ENCODE peak calls at places on chromosomes 6 and 20, in seven cellular contexts. One of them, this sample, is unnamed. For H3K4me1, the result is how much of the 10 kb centered on the place peaks cover.

GRCh38 chr20:14764511-14765369 is 427.3 kb upstream of the FLRT3 start:
- DNase-seq in prostate gland: peak
- DNase-seq in breast epithelium: peak
- DNase-seq in sigmoid colon: no peak
- DNase-seq in esophagus muscularis mucosa: no peak
- DNase-seq in transverse colon: peak
- DNase-seq in suprapubic skin: no peak
- DNase-seq in this sample: no peak

GRCh38 chr20:19889011-19889953 is 127.9 kb upstream of the NAA20 start:
- DNase-seq in esophagus muscularis mucosa: no peak
- DNase-seq in transverse colon: peak
- DNase-seq in sigmoid colon: peak
- DNase-seq in breast epithelium: peak
- DNase-seq in suprapubic skin: no peak
- DNase-seq in prostate gland: peak
- DNase-seq in this sample: no peak

GRCh38 chr20:36792422-36792821 is 18.9 kb upstream of the DSN1 start:
- DNase-seq in transverse colon: no peak
- DNase-seq in suprapubic skin: no peak
- DNase-seq in esophagus muscularis mucosa: no peak
- DNase-seq in sigmoid colon: no peak
- DNase-seq in breast epithelium: no peak
- DNase-seq in prostate gland: peak
- DNase-seq in this sample: no peak

GRCh38 chr20:63215101-63216040 is 560 bp downstream of the YTHDF1 start:
- DNase-seq in transverse colon: peak
- DNase-seq in sigmoid colon: no peak
- DNase-seq in suprapubic skin: no peak
- DNase-seq in esophagus muscularis mucosa: no peak
- DNase-seq in prostate gland: no peak
- DNase-seq in breast epithelium: no peak
- DNase-seq in this sample: no peak

GRCh38 chr6:89987140-89987539 is 92.9 kb downstream of the GJA10 start:
- DNase-seq in prostate gland: no peak
- DNase-seq in suprapubic skin: no peak
- DNase-seq in breast epithelium: no peak
- DNase-seq in esophagus muscularis mucosa: no peak
- DNase-seq in transverse colon: no peak
- DNase-seq in sigmoid colon: no peak
- DNase-seq in this sample: no peak

GRCh38 chr20:20363449-20364015 is 4.4 kb upstream of the INSM1 start:
- DNase-seq in esophagus muscularis mucosa: no peak
- DNase-seq in prostate gland: no peak
- DNase-seq in transverse colon: no peak
- DNase-seq in sigmoid colon: no peak
- DNase-seq in suprapubic skin: no peak
- DNase-seq in breast epithelium: no peak
- DNase-seq in this sample: no peak

GRCh38 chr6:74946961-74947360 is 258.9 kb downstream of the COL12A1 start:
- DNase-seq in breast epithelium: no peak
- DNase-seq in esophagus muscularis mucosa: no peak
- DNase-seq in suprapubic skin: no peak
- DNase-seq in transverse colon: no peak
- DNase-seq in prostate gland: no peak
- DNase-seq in sigmoid colon: no peak
- DNase-seq in this sample: no peak

GRCh38 chr20:44759595-44759994 is 13.9 kb downstream of the KCNK15 start:
- DNase-seq in transverse colon: no peak
- DNase-seq in esophagus muscularis mucosa: no peak
- DNase-seq in sigmoid colon: no peak
- DNase-seq in suprapubic skin: no peak
- DNase-seq in breast epithelium: no peak
- DNase-seq in prostate gland: no peak
- DNase-seq in this sample: no peak

GRCh38 chr6:127154509-127154908 is 36.0 kb downstream of the RSPO3 start:
- DNase-seq in transverse colon: no peak
- DNase-seq in suprapubic skin: no peak
- DNase-seq in esophagus muscularis mucosa: no peak
- DNase-seq in sigmoid colon: no peak
- DNase-seq in breast epithelium: no peak
- DNase-seq in prostate gland: no peak
- DNase-seq in this sample: no peak

GRCh38 chr6:71408966-71409723 is 120.5 kb downstream of the OGFRL1 start:
- DNase-seq in suprapubic skin: no peak
- DNase-seq in esophagus muscularis mucosa: no peak
- DNase-seq in transverse colon: no peak
- DNase-seq in sigmoid colon: no peak
- DNase-seq in prostate gland: no peak
- DNase-seq in breast epithelium: no peak
- DNase-seq in this sample: no peak

GRCh38 chr20:24677626-24678328 is 208.3 kb downstream of the SYNDIG1 start:
- DNase-seq in prostate gland: no peak
- DNase-seq in suprapubic skin: peak
- DNase-seq in breast epithelium: peak
- DNase-seq in sigmoid colon: peak
- DNase-seq in esophagus muscularis mucosa: no peak
- DNase-seq in transverse colon: no peak
- DNase-seq in this sample: no peak

GRCh38 chr20:36631651-36632050 is 14.3 kb downstream of the SLA2 start:
- DNase-seq in esophagus muscularis mucosa: no peak
- DNase-seq in prostate gland: no peak
- DNase-seq in breast epithelium: no peak
- DNase-seq in suprapubic skin: no peak
- DNase-seq in sigmoid colon: no peak
- DNase-seq in transverse colon: no peak
- DNase-seq in this sample: no peak

GRCh38 chr6:163588211-163588919 is 173.8 kb downstream of the QKI start:
- DNase-seq in esophagus muscularis mucosa: no peak
- DNase-seq in transverse colon: no peak
- DNase-seq in prostate gland: no peak
- DNase-seq in sigmoid colon: no peak
- DNase-seq in breast epithelium: no peak
- DNase-seq in suprapubic skin: no peak
- DNase-seq in this sample: no peak

GRCh38 chr6:40710626-40711354 is 123.6 kb upstream of the LRFN2 start:
- DNase-seq in sigmoid colon: no peak
- DNase-seq in transverse colon: no peak
- DNase-seq in esophagus muscularis mucosa: no peak
- DNase-seq in suprapubic skin: no peak
- DNase-seq in prostate gland: no peak
- DNase-seq in breast epithelium: no peak
- DNase-seq in this sample: no peak

GRCh38 chr6:27138837-27139752 is 108.4 kb upstream of the PRSS16 start:
- DNase-seq in prostate gland: no peak
- DNase-seq in breast epithelium: no peak
- DNase-seq in esophagus muscularis mucosa: no peak
- DNase-seq in sigmoid colon: peak
- DNase-seq in suprapubic skin: no peak
- DNase-seq in transverse colon: peak
- DNase-seq in this sample: no peak

GRCh38 chr6:160202411-160202810 is 56.2 kb downstream of the SLC22A2 start:
- DNase-seq in sigmoid colon: no peak
- DNase-seq in breast epithelium: no peak
- DNase-seq in prostate gland: no peak
- DNase-seq in esophagus muscularis mucosa: no peak
- DNase-seq in transverse colon: no peak
- DNase-seq in suprapubic skin: no peak
- DNase-seq in this sample: no peak

GRCh38 chr6:84052204-84052882 is 18.8 kb downstream of the MRAP2 start:
- DNase-seq in breast epithelium: no peak
- DNase-seq in transverse colon: no peak
- DNase-seq in esophagus muscularis mucosa: peak
- DNase-seq in prostate gland: peak
- DNase-seq in sigmoid colon: no peak
- DNase-seq in suprapubic skin: no peak
- DNase-seq in this sample: no peak

GRCh38 chr20:34713194-34713943 is 9.2 kb downstream of the TP53INP2 start:
- DNase-seq in breast epithelium: no peak
- DNase-seq in esophagus muscularis mucosa: no peak
- DNase-seq in prostate gland: no peak
- DNase-seq in suprapubic skin: no peak
- DNase-seq in sigmoid colon: no peak
- DNase-seq in transverse colon: no peak
- DNase-seq in this sample: no peak

GRCh38 chr20:46554850-46555249 is 4.4 kb upstream of the OCSTAMP start:
- DNase-seq in suprapubic skin: no peak
- DNase-seq in breast epithelium: no peak
- DNase-seq in prostate gland: no peak
- DNase-seq in transverse colon: no peak
- DNase-seq in esophagus muscularis mucosa: no peak
- DNase-seq in sigmoid colon: no peak
- DNase-seq in this sample: no peak

GRCh38 chr6:124956018-124956417 is 6.2 kb upstream of the RNF217 start:
- DNase-seq in suprapubic skin: no peak
- DNase-seq in sigmoid colon: no peak
- DNase-seq in breast epithelium: no peak
- DNase-seq in transverse colon: no peak
- DNase-seq in prostate gland: no peak
- DNase-seq in esophagus muscularis mucosa: no peak
- DNase-seq in this sample: no peak

GRCh38 chr6:56370591-56371198 is 123.3 kb upstream of the COL21A1 start:
- DNase-seq in prostate gland: peak
- DNase-seq in sigmoid colon: peak
- DNase-seq in breast epithelium: no peak
- DNase-seq in transverse colon: peak
- DNase-seq in esophagus muscularis mucosa: no peak
- DNase-seq in suprapubic skin: no peak
- DNase-seq in this sample: no peak
- TF ChIP-seq POLR2AphosphoS5 in prostate gland: peak
- TF ChIP-seq POLR2AphosphoS5 in sigmoid colon: peak
- TF ChIP-seq POLR2AphosphoS5 in breast epithelium: no peak
- TF ChIP-seq POLR2AphosphoS5 in transverse colon: peak
- TF ChIP-seq POLR2AphosphoS5 in esophagus muscularis mucosa: peak
- TF ChIP-seq POLR2AphosphoS5 in suprapubic skin: no peak
- TF ChIP-seq POLR2AphosphoS5 in this sample: peak

GRCh38 chr6:32984639-32985389 is 16.4 kb downstream of the BRD2 start:
- DNase-seq in sigmoid colon: peak
- DNase-seq in transverse colon: peak
- DNase-seq in prostate gland: peak
- DNase-seq in suprapubic skin: peak
- DNase-seq in esophagus muscularis mucosa: peak
- DNase-seq in breast epithelium: peak
- DNase-seq in this sample: no peak
- TF ChIP-seq POLR2A in sigmoid colon: no peak
- TF ChIP-seq POLR2A in transverse colon: no peak
- TF ChIP-seq POLR2A in prostate gland: no peak
- TF ChIP-seq POLR2A in suprapubic skin: no peak
- TF ChIP-seq POLR2A in esophagus muscularis mucosa: no peak
- TF ChIP-seq POLR2A in breast epithelium: no peak
- TF ChIP-seq POLR2A in this sample: no peak

GRCh38 chr6:152378154-152378553 is 259.0 kb downstream of the SYNE1 start:
- DNase-seq in suprapubic skin: no peak
- DNase-seq in prostate gland: no peak
- DNase-seq in sigmoid colon: no peak
- DNase-seq in transverse colon: no peak
- DNase-seq in esophagus muscularis mucosa: no peak
- DNase-seq in breast epithelium: no peak
- DNase-seq in this sample: no peak

GRCh38 chr6:152375200-152375599 is 262.0 kb downstream of the SYNE1 start:
- DNase-seq in suprapubic skin: no peak
- DNase-seq in breast epithelium: no peak
- DNase-seq in prostate gland: no peak
- DNase-seq in transverse colon: no peak
- DNase-seq in esophagus muscularis mucosa: no peak
- DNase-seq in sigmoid colon: no peak
- DNase-seq in this sample: no peak

GRCh38 chr6:152386131-152386530 is 251.0 kb downstream of the SYNE1 start:
- DNase-seq in sigmoid colon: no peak
- DNase-seq in prostate gland: no peak
- DNase-seq in esophagus muscularis mucosa: no peak
- DNase-seq in suprapubic skin: no peak
- DNase-seq in transverse colon: no peak
- DNase-seq in breast epithelium: no peak
- DNase-seq in this sample: no peak

GRCh38 chr6:152380993-152381898 is 255.9 kb downstream of the SYNE1 start:
- DNase-seq in prostate gland: peak
- DNase-seq in sigmoid colon: peak
- DNase-seq in transverse colon: peak
- DNase-seq in suprapubic skin: peak
- DNase-seq in breast epithelium: peak
- DNase-seq in esophagus muscularis mucosa: no peak
- DNase-seq in this sample: peak

GRCh38 chr6:152380351-152380767 is 256.8 kb downstream of the SYNE1 start:
- DNase-seq in breast epithelium: no peak
- DNase-seq in prostate gland: no peak
- DNase-seq in sigmoid colon: no peak
- DNase-seq in esophagus muscularis mucosa: no peak
- DNase-seq in transverse colon: no peak
- DNase-seq in suprapubic skin: no peak
- DNase-seq in this sample: no peak
- H3K4me1 ChIP-seq in breast epithelium: under half
- H3K4me1 ChIP-seq in prostate gland: under half
- H3K4me1 ChIP-seq in sigmoid colon: under half
- H3K4me1 ChIP-seq in esophagus muscularis mucosa: under half
- H3K4me1 ChIP-seq in transverse colon: under half
- H3K4me1 ChIP-seq in suprapubic skin: under half
- H3K4me1 ChIP-seq in this sample: under half

GRCh38 chr6:129112591-129112990 is 229.7 kb downstream of the LAMA2 start:
- DNase-seq in esophagus muscularis mucosa: no peak
- DNase-seq in suprapubic skin: no peak
- DNase-seq in sigmoid colon: no peak
- DNase-seq in transverse colon: no peak
- DNase-seq in prostate gland: no peak
- DNase-seq in breast epithelium: no peak
- DNase-seq in this sample: no peak

GRCh38 chr6:129115491-129115890 is 232.6 kb downstream of the LAMA2 start:
- DNase-seq in suprapubic skin: no peak
- DNase-seq in breast epithelium: no peak
- DNase-seq in transverse colon: no peak
- DNase-seq in sigmoid colon: no peak
- DNase-seq in esophagus muscularis mucosa: no peak
- DNase-seq in prostate gland: no peak
- DNase-seq in this sample: no peak

GRCh38 chr6:129113637-129114036 is 230.7 kb downstream of the LAMA2 start:
- DNase-seq in suprapubic skin: no peak
- DNase-seq in sigmoid colon: no peak
- DNase-seq in prostate gland: no peak
- DNase-seq in transverse colon: no peak
- DNase-seq in esophagus muscularis mucosa: no peak
- DNase-seq in breast epithelium: no peak
- DNase-seq in this sample: no peak

GRCh38 chr6:129117355-129117754 is 234.4 kb downstream of the LAMA2 start:
- DNase-seq in prostate gland: no peak
- DNase-seq in esophagus muscularis mucosa: no peak
- DNase-seq in transverse colon: no peak
- DNase-seq in sigmoid colon: no peak
- DNase-seq in suprapubic skin: no peak
- DNase-seq in breast epithelium: no peak
- DNase-seq in this sample: no peak

DNA sequence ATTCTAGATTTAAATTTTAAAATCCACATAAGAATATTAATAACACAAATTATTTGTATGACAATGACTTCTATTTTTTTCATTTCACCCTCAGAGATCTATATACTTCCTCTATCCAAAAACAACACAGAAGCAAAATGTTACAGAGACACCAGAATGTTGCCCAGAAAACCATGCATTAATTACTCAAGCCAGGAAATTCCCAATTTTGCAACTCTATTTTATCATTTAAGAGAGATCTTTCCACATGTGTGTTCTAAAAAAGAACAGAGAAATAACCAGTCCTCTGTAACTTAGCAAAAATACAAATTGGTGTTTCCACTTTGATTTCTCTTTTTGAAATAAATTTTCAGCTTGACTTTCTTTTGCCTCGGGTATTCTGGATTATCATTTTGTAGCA is 232.1 kb downstream of the LAMA2 start:
- DNase-seq in sigmoid colon: no peak
- DNase-seq in transverse colon: no peak
- DNase-seq in prostate gland: no peak
- DNase-seq in breast epithelium: no peak
- DNase-seq in suprapubic skin: no peak
- DNase-seq in esophagus muscularis mucosa: no peak
- DNase-seq in this sample: no peak
- TF ChIP-seq POLR2AphosphoS5 in sigmoid colon: no peak
- TF ChIP-seq POLR2AphosphoS5 in transverse colon: no peak
- TF ChIP-seq POLR2AphosphoS5 in prostate gland: no peak
- TF ChIP-seq POLR2AphosphoS5 in breast epithelium: no peak
- TF ChIP-seq POLR2AphosphoS5 in suprapubic skin: no peak
- TF ChIP-seq POLR2AphosphoS5 in esophagus muscularis mucosa: no peak
- TF ChIP-seq POLR2AphosphoS5 in this sample: no peak

This sample was measured in vagina.